ENCODE peak calls at places on chromosomes 7 and 10, in nine cellular contexts. L, M, V, X, F, T, O, N and G are unnamed samples.

GRCh38 chr7:129494041-129494440 is 8.3 kb upstream of the SMKR1 start:
- DNase-seq in L (no peak), M (peak; percentile 91), V (no peak), X (no peak), F (no peak), T (no peak), O (no peak), N (no peak), G (peak; percentile 30)

GRCh38 chr10:93550634-93551033 is 15.8 kb upstream of the FFAR4 start:
- DNase-seq in L (no peak), M (no peak), V (no peak), X (no peak), F (no peak), T (no peak), O (no peak), N (no peak), G (no peak)

GRCh38 chr7:25407932-25408480 is 179.7 kb upstream of the NPVF start:
- DNase-seq in L (no peak), M (no peak), V (peak; percentile 68), X (no peak), F (no peak), T (no peak), O (no peak), N (no peak), G (no peak)

GRCh38 chr10:116733566-116733965 is 8.8 kb downstream of the HSPA12A start:
- DNase-seq in L (no peak), M (no peak), V (no peak), X (no peak), F (no peak), T (no peak), O (no peak), N (no peak), G (no peak)

GRCh38 chr7:141227454-141227853 is 153.6 kb downstream of the TMEM178B start:
- DNase-seq in L (no peak), M (no peak), V (no peak), X (no peak), F (no peak), T (no peak), O (no peak), N (no peak), G (peak; percentile 9)

GRCh38 chr10:57993302-57993701 is 274.4 kb downstream of the IPMK start:
- DNase-seq in L (no peak), M (no peak), V (no peak), X (no peak), F (no peak), T (no peak), O (no peak), N (no peak), G (no peak)

GRCh38 chr7:139738101-139738489 is 39.7 kb downstream of the HIPK2 start:
- DNase-seq in L (no peak), M (peak; percentile 89), V (no peak), X (no peak), F (no peak), T (no peak), O (no peak), N (no peak), G (no peak)

GRCh38 chr10:44925224-44925623 is 14.1 kb downstream of the TMEM72 start:
- DNase-seq in L (no peak), M (peak; percentile 45), V (peak; percentile 87), X (peak; percentile 62), F (peak; percentile 48), T (no peak), O (no peak), N (no peak), G (peak; percentile 36)

GRCh38 chr7:2017483-2017891 is 215.3 kb downstream of the MAD1L1 start:
- DNase-seq in L (peak; percentile 68), M (no peak), V (no peak), X (no peak), F (no peak), T (peak; percentile 4), O (no peak), N (no peak), G (no peak)

GRCh38 chr7:70615066-70615465 is 516.9 kb upstream of the GALNT17 start:
- DNase-seq in L (no peak), M (no peak), V (no peak), X (no peak), F (no peak), T (no peak), O (no peak), N (no peak), G (no peak)

GRCh38 chr10:110609592-110609991 is 34.5 kb upstream of the RBM20 start:
- DNase-seq in L (no peak), M (no peak), V (no peak), X (no peak), F (no peak), T (no peak), O (no peak), N (no peak), G (peak; percentile 10)

GRCh38 chr7:100066953-100067352 is 14.6 kb downstream of the ZNF3 start:
- DNase-seq in L (no peak), M (no peak), V (no peak), X (no peak), F (no peak), T (no peak), O (no peak), N (no peak), G (no peak)

GRCh38 chr7:5574770-5575269 is 151.2 kb upstream of the TNRC18 start:
- DNase-seq in L (no peak), M (no peak), V (peak; percentile 75), X (no peak), F (no peak), T (peak; percentile 73), O (no peak), N (no peak), G (no peak)

GRCh38 chr7:157928171-157928794 is 591.5 kb downstream of the DNAJB6 start:
- DNase-seq in L (peak; percentile 31), M (no peak), V (no peak), X (no peak), F (no peak), T (no peak), O (no peak), N (no peak), G (no peak)